ENCODE peak calls at places on chromosome 19, in nine cellular contexts. One of them, this sample, is unnamed.

GRCh38 chr19:39768811-39769210 is 9.8 kb upstream of the LEUTX start:
- DNase-seq in activated effector memory CD4-positive, alpha-beta T cell treated with Interleukin-2 at 50 U/mL for 16 hours: no peak
- DNase-seq in stimulated activated CD8-positive, alpha-beta memory T cell treated with anti-CD3 and anti-CD28 coated beads, Interleukin-15, amount 100 ng/mL, for 4 hours: no peak
- DNase-seq in GM03348: no peak
- DNase-seq in CD8-positive, alpha-beta memory T cell: no peak
- DNase-seq in stimulated activated CD4-positive, alpha-beta T cell treated with anti-CD3 and anti-CD28 coated beads, Interleukin-1b, Interleukin-23, amount 100 ng/mL, for 1 hour: no peak
- DNase-seq in Kasumi-1: no peak
- DNase-seq in activated T-cell treated with anti-CD3 and anti-CD28 coated beads, Interleukin-2, amount 50 U/mL, for 72 hours: no peak
- DNase-seq in substantia nigra: no peak
- DNase-seq in this sample: no peak

GRCh38 chr19:1379126-1379905 is 4.4 kb upstream of the NDUFS7 start:
- DNase-seq in activated effector memory CD4-positive, alpha-beta T cell treated with Interleukin-2 at 50 U/mL for 16 hours: no peak
- DNase-seq in stimulated activated CD8-positive, alpha-beta memory T cell treated with anti-CD3 and anti-CD28 coated beads, Interleukin-15, amount 100 ng/mL, for 4 hours: no peak
- DNase-seq in GM03348: no peak
- DNase-seq in CD8-positive, alpha-beta memory T cell: no peak
- DNase-seq in stimulated activated CD4-positive, alpha-beta T cell treated with anti-CD3 and anti-CD28 coated beads, Interleukin-1b, Interleukin-23, amount 100 ng/mL, for 1 hour: no peak
- DNase-seq in Kasumi-1: no peak
- DNase-seq in activated T-cell treated with anti-CD3 and anti-CD28 coated beads, Interleukin-2, amount 50 U/mL, for 72 hours: no peak
- DNase-seq in substantia nigra: no peak
- DNase-seq in this sample: no peak

GRCh38 chr19:8056533-8056932 is 4.0 kb downstream of the CCL25 start:
- DNase-seq in activated effector memory CD4-positive, alpha-beta T cell treated with Interleukin-2 at 50 U/mL for 16 hours: no peak
- DNase-seq in stimulated activated CD8-positive, alpha-beta memory T cell treated with anti-CD3 and anti-CD28 coated beads, Interleukin-15, amount 100 ng/mL, for 4 hours: no peak
- DNase-seq in GM03348: no peak
- DNase-seq in CD8-positive, alpha-beta memory T cell: no peak
- DNase-seq in stimulated activated CD4-positive, alpha-beta T cell treated with anti-CD3 and anti-CD28 coated beads, Interleukin-1b, Interleukin-23, amount 100 ng/mL, for 1 hour: no peak
- DNase-seq in Kasumi-1: no peak
- DNase-seq in activated T-cell treated with anti-CD3 and anti-CD28 coated beads, Interleukin-2, amount 50 U/mL, for 72 hours: no peak
- DNase-seq in substantia nigra: no peak
- DNase-seq in this sample: no peak

GRCh38 chr19:9178901-9179300 is at the start of gene OR7D2:
- DNase-seq in activated effector memory CD4-positive, alpha-beta T cell treated with Interleukin-2 at 50 U/mL for 16 hours: no peak
- DNase-seq in stimulated activated CD8-positive, alpha-beta memory T cell treated with anti-CD3 and anti-CD28 coated beads, Interleukin-15, amount 100 ng/mL, for 4 hours: no peak
- DNase-seq in GM03348: no peak
- DNase-seq in CD8-positive, alpha-beta memory T cell: no peak
- DNase-seq in stimulated activated CD4-positive, alpha-beta T cell treated with anti-CD3 and anti-CD28 coated beads, Interleukin-1b, Interleukin-23, amount 100 ng/mL, for 1 hour: no peak
- DNase-seq in Kasumi-1: no peak
- DNase-seq in activated T-cell treated with anti-CD3 and anti-CD28 coated beads, Interleukin-2, amount 50 U/mL, for 72 hours: no peak
- DNase-seq in substantia nigra: no peak
- DNase-seq in this sample: no peak

GRCh38 chr19:1655131-1655981 is 2.9 kb upstream of the TCF3 start:
- DNase-seq in activated effector memory CD4-positive, alpha-beta T cell treated with Interleukin-2 at 50 U/mL for 16 hours: no peak
- DNase-seq in stimulated activated CD8-positive, alpha-beta memory T cell treated with anti-CD3 and anti-CD28 coated beads, Interleukin-15, amount 100 ng/mL, for 4 hours: no peak
- DNase-seq in GM03348: no peak
- DNase-seq in CD8-positive, alpha-beta memory T cell: no peak
- DNase-seq in stimulated activated CD4-positive, alpha-beta T cell treated with anti-CD3 and anti-CD28 coated beads, Interleukin-1b, Interleukin-23, amount 100 ng/mL, for 1 hour: no peak
- DNase-seq in Kasumi-1: no peak
- DNase-seq in activated T-cell treated with anti-CD3 and anti-CD28 coated beads, Interleukin-2, amount 50 U/mL, for 72 hours: no peak
- DNase-seq in substantia nigra: no peak
- DNase-seq in this sample: no peak

GRCh38 chr19:7736148-7736547 is 4.2 kb upstream of the CLEC4G start:
- DNase-seq in activated effector memory CD4-positive, alpha-beta T cell treated with Interleukin-2 at 50 U/mL for 16 hours: no peak
- DNase-seq in stimulated activated CD8-positive, alpha-beta memory T cell treated with anti-CD3 and anti-CD28 coated beads, Interleukin-15, amount 100 ng/mL, for 4 hours: no peak
- DNase-seq in GM03348: no peak
- DNase-seq in CD8-positive, alpha-beta memory T cell: no peak
- DNase-seq in stimulated activated CD4-positive, alpha-beta T cell treated with anti-CD3 and anti-CD28 coated beads, Interleukin-1b, Interleukin-23, amount 100 ng/mL, for 1 hour: no peak
- DNase-seq in Kasumi-1: no peak
- DNase-seq in activated T-cell treated with anti-CD3 and anti-CD28 coated beads, Interleukin-2, amount 50 U/mL, for 72 hours: no peak
- DNase-seq in substantia nigra: no peak
- DNase-seq in this sample: no peak

GRCh38 chr19:41412953-41413352 is 14.2 kb downstream of the B3GNT8 start:
- DNase-seq in activated effector memory CD4-positive, alpha-beta T cell treated with Interleukin-2 at 50 U/mL for 16 hours: no peak
- DNase-seq in stimulated activated CD8-positive, alpha-beta memory T cell treated with anti-CD3 and anti-CD28 coated beads, Interleukin-15, amount 100 ng/mL, for 4 hours: no peak
- DNase-seq in GM03348: no peak
- DNase-seq in CD8-positive, alpha-beta memory T cell: no peak
- DNase-seq in stimulated activated CD4-positive, alpha-beta T cell treated with anti-CD3 and anti-CD28 coated beads, Interleukin-1b, Interleukin-23, amount 100 ng/mL, for 1 hour: no peak
- DNase-seq in Kasumi-1: no peak
- DNase-seq in activated T-cell treated with anti-CD3 and anti-CD28 coated beads, Interleukin-2, amount 50 U/mL, for 72 hours: no peak
- DNase-seq in substantia nigra: no peak
- DNase-seq in this sample: no peak

GRCh38 chr19:39474139-39474620 is 6.5 kb upstream of the TIMM50 start:
- DNase-seq in activated effector memory CD4-positive, alpha-beta T cell treated with Interleukin-2 at 50 U/mL for 16 hours: peak; percentile 54
- DNase-seq in stimulated activated CD8-positive, alpha-beta memory T cell treated with anti-CD3 and anti-CD28 coated beads, Interleukin-15, amount 100 ng/mL, for 4 hours: peak; percentile 36
- DNase-seq in GM03348: peak; percentile 77
- DNase-seq in CD8-positive, alpha-beta memory T cell: peak; percentile 69
- DNase-seq in stimulated activated CD4-positive, alpha-beta T cell treated with anti-CD3 and anti-CD28 coated beads, Interleukin-1b, Interleukin-23, amount 100 ng/mL, for 1 hour: peak; percentile 41
- DNase-seq in Kasumi-1: peak; percentile 32
- DNase-seq in activated T-cell treated with anti-CD3 and anti-CD28 coated beads, Interleukin-2, amount 50 U/mL, for 72 hours: peak; percentile 73
- DNase-seq in substantia nigra: no peak
- DNase-seq in this sample: no peak

GRCh38 chr19:18002347-18002850 is 5.6 kb upstream of the ARRDC2 start:
- DNase-seq in activated effector memory CD4-positive, alpha-beta T cell treated with Interleukin-2 at 50 U/mL for 16 hours: no peak
- DNase-seq in stimulated activated CD8-positive, alpha-beta memory T cell treated with anti-CD3 and anti-CD28 coated beads, Interleukin-15, amount 100 ng/mL, for 4 hours: no peak
- DNase-seq in GM03348: no peak
- DNase-seq in CD8-positive, alpha-beta memory T cell: no peak
- DNase-seq in stimulated activated CD4-positive, alpha-beta T cell treated with anti-CD3 and anti-CD28 coated beads, Interleukin-1b, Interleukin-23, amount 100 ng/mL, for 1 hour: no peak
- DNase-seq in Kasumi-1: peak; percentile 71
- DNase-seq in activated T-cell treated with anti-CD3 and anti-CD28 coated beads, Interleukin-2, amount 50 U/mL, for 72 hours: no peak
- DNase-seq in substantia nigra: no peak
- DNase-seq in this sample: no peak

GRCh38 chr19:2602391-2603181 is 99.9 kb downstream of the GNG7 start:
- DNase-seq in activated effector memory CD4-positive, alpha-beta T cell treated with Interleukin-2 at 50 U/mL for 16 hours: no peak
- DNase-seq in stimulated activated CD8-positive, alpha-beta memory T cell treated with anti-CD3 and anti-CD28 coated beads, Interleukin-15, amount 100 ng/mL, for 4 hours: no peak
- DNase-seq in GM03348: peak; percentile 92
- DNase-seq in CD8-positive, alpha-beta memory T cell: no peak
- DNase-seq in stimulated activated CD4-positive, alpha-beta T cell treated with anti-CD3 and anti-CD28 coated beads, Interleukin-1b, Interleukin-23, amount 100 ng/mL, for 1 hour: no peak
- DNase-seq in Kasumi-1: no peak
- DNase-seq in activated T-cell treated with anti-CD3 and anti-CD28 coated beads, Interleukin-2, amount 50 U/mL, for 72 hours: no peak
- DNase-seq in substantia nigra: peak; percentile 17
- DNase-seq in this sample: peak; percentile 48

GRCh38 chr19:13208131-13208963 is 58.1 kb downstream of the IER2 start:
- DNase-seq in activated effector memory CD4-positive, alpha-beta T cell treated with Interleukin-2 at 50 U/mL for 16 hours: peak; percentile 20
- DNase-seq in stimulated activated CD8-positive, alpha-beta memory T cell treated with anti-CD3 and anti-CD28 coated beads, Interleukin-15, amount 100 ng/mL, for 4 hours: peak; percentile 50
- DNase-seq in GM03348: peak; percentile 89
- DNase-seq in CD8-positive, alpha-beta memory T cell: peak; percentile 39
- DNase-seq in stimulated activated CD4-positive, alpha-beta T cell treated with anti-CD3 and anti-CD28 coated beads, Interleukin-1b, Interleukin-23, amount 100 ng/mL, for 1 hour: peak; percentile 23
- DNase-seq in Kasumi-1: peak; percentile 60
- DNase-seq in activated T-cell treated with anti-CD3 and anti-CD28 coated beads, Interleukin-2, amount 50 U/mL, for 72 hours: peak; percentile 55
- DNase-seq in substantia nigra: no peak
- DNase-seq in this sample: no peak

GRCh38 chr19:5122121-5122400 is 153.1 kb downstream of the KDM4B start:
- DNase-seq in activated effector memory CD4-positive, alpha-beta T cell treated with Interleukin-2 at 50 U/mL for 16 hours: no peak
- DNase-seq in stimulated activated CD8-positive, alpha-beta memory T cell treated with anti-CD3 and anti-CD28 coated beads, Interleukin-15, amount 100 ng/mL, for 4 hours: no peak
- DNase-seq in GM03348: no peak
- DNase-seq in CD8-positive, alpha-beta memory T cell: no peak
- DNase-seq in stimulated activated CD4-positive, alpha-beta T cell treated with anti-CD3 and anti-CD28 coated beads, Interleukin-1b, Interleukin-23, amount 100 ng/mL, for 1 hour: no peak
- DNase-seq in Kasumi-1: peak; percentile 89
- DNase-seq in activated T-cell treated with anti-CD3 and anti-CD28 coated beads, Interleukin-2, amount 50 U/mL, for 72 hours: no peak
- DNase-seq in substantia nigra: no peak
- DNase-seq in this sample: no peak

GRCh38 chr19:32998722-32999121 is 26.7 kb downstream of the FAAP24 start:
- DNase-seq in activated effector memory CD4-positive, alpha-beta T cell treated with Interleukin-2 at 50 U/mL for 16 hours: no peak
- DNase-seq in stimulated activated CD8-positive, alpha-beta memory T cell treated with anti-CD3 and anti-CD28 coated beads, Interleukin-15, amount 100 ng/mL, for 4 hours: no peak
- DNase-seq in GM03348: no peak
- DNase-seq in CD8-positive, alpha-beta memory T cell: no peak
- DNase-seq in stimulated activated CD4-positive, alpha-beta T cell treated with anti-CD3 and anti-CD28 coated beads, Interleukin-1b, Interleukin-23, amount 100 ng/mL, for 1 hour: no peak
- DNase-seq in Kasumi-1: no peak
- DNase-seq in activated T-cell treated with anti-CD3 and anti-CD28 coated beads, Interleukin-2, amount 50 U/mL, for 72 hours: no peak
- DNase-seq in substantia nigra: no peak
- DNase-seq in this sample: no peak

GRCh38 chr19:14467816-14468215 is 7.3 kb downstream of the PTGER1 start:
- DNase-seq in activated effector memory CD4-positive, alpha-beta T cell treated with Interleukin-2 at 50 U/mL for 16 hours: no peak
- DNase-seq in stimulated activated CD8-positive, alpha-beta memory T cell treated with anti-CD3 and anti-CD28 coated beads, Interleukin-15, amount 100 ng/mL, for 4 hours: no peak
- DNase-seq in GM03348: no peak
- DNase-seq in CD8-positive, alpha-beta memory T cell: no peak
- DNase-seq in stimulated activated CD4-positive, alpha-beta T cell treated with anti-CD3 and anti-CD28 coated beads, Interleukin-1b, Interleukin-23, amount 100 ng/mL, for 1 hour: no peak
- DNase-seq in Kasumi-1: peak; percentile 4
- DNase-seq in activated T-cell treated with anti-CD3 and anti-CD28 coated beads, Interleukin-2, amount 50 U/mL, for 72 hours: no peak
- DNase-seq in substantia nigra: no peak
- DNase-seq in this sample: no peak

GRCh38 chr19:5302396-5302795 is 38.2 kb downstream of the PTPRS start:
- DNase-seq in activated effector memory CD4-positive, alpha-beta T cell treated with Interleukin-2 at 50 U/mL for 16 hours: no peak
- DNase-seq in stimulated activated CD8-positive, alpha-beta memory T cell treated with anti-CD3 and anti-CD28 coated beads, Interleukin-15, amount 100 ng/mL, for 4 hours: no peak
- DNase-seq in GM03348: no peak
- DNase-seq in CD8-positive, alpha-beta memory T cell: no peak
- DNase-seq in stimulated activated CD4-positive, alpha-beta T cell treated with anti-CD3 and anti-CD28 coated beads, Interleukin-1b, Interleukin-23, amount 100 ng/mL, for 1 hour: no peak
- DNase-seq in Kasumi-1: no peak
- DNase-seq in activated T-cell treated with anti-CD3 and anti-CD28 coated beads, Interleukin-2, amount 50 U/mL, for 72 hours: no peak
- DNase-seq in substantia nigra: no peak
- DNase-seq in this sample: no peak

GRCh38 chr19:50384685-50385535 is 763 bp downstream of the POLD1 start:
- DNase-seq in activated effector memory CD4-positive, alpha-beta T cell treated with Interleukin-2 at 50 U/mL for 16 hours: no peak
- DNase-seq in stimulated activated CD8-positive, alpha-beta memory T cell treated with anti-CD3 and anti-CD28 coated beads, Interleukin-15, amount 100 ng/mL, for 4 hours: no peak
- DNase-seq in GM03348: peak; percentile 53
- DNase-seq in CD8-positive, alpha-beta memory T cell: no peak
- DNase-seq in stimulated activated CD4-positive, alpha-beta T cell treated with anti-CD3 and anti-CD28 coated beads, Interleukin-1b, Interleukin-23, amount 100 ng/mL, for 1 hour: no peak
- DNase-seq in Kasumi-1: peak; percentile 29
- DNase-seq in activated T-cell treated with anti-CD3 and anti-CD28 coated beads, Interleukin-2, amount 50 U/mL, for 72 hours: no peak
- DNase-seq in substantia nigra: no peak
- DNase-seq in this sample: no peak

GRCh38 chr19:17555929-17556813 is 722 bp downstream of the COLGALT1 start:
- DNase-seq in activated effector memory CD4-positive, alpha-beta T cell treated with Interleukin-2 at 50 U/mL for 16 hours: peak; percentile 20
- DNase-seq in stimulated activated CD8-positive, alpha-beta memory T cell treated with anti-CD3 and anti-CD28 coated beads, Interleukin-15, amount 100 ng/mL, for 4 hours: no peak
- DNase-seq in GM03348: peak; percentile 77
- DNase-seq in CD8-positive, alpha-beta memory T cell: no peak
- DNase-seq in stimulated activated CD4-positive, alpha-beta T cell treated with anti-CD3 and anti-CD28 coated beads, Interleukin-1b, Interleukin-23, amount 100 ng/mL, for 1 hour: no peak
- DNase-seq in Kasumi-1: peak; percentile 68
- DNase-seq in activated T-cell treated with anti-CD3 and anti-CD28 coated beads, Interleukin-2, amount 50 U/mL, for 72 hours: peak; percentile 42
- DNase-seq in substantia nigra: peak; percentile 40
- DNase-seq in this sample: no peak

GRCh38 chr19:6045108-6045507 is 65.2 kb downstream of the RFX2 start:
- DNase-seq in activated effector memory CD4-positive, alpha-beta T cell treated with Interleukin-2 at 50 U/mL for 16 hours: no peak
- DNase-seq in stimulated activated CD8-positive, alpha-beta memory T cell treated with anti-CD3 and anti-CD28 coated beads, Interleukin-15, amount 100 ng/mL, for 4 hours: no peak
- DNase-seq in GM03348: no peak
- DNase-seq in CD8-positive, alpha-beta memory T cell: no peak
- DNase-seq in stimulated activated CD4-positive, alpha-beta T cell treated with anti-CD3 and anti-CD28 coated beads, Interleukin-1b, Interleukin-23, amount 100 ng/mL, for 1 hour: no peak
- DNase-seq in Kasumi-1: no peak
- DNase-seq in activated T-cell treated with anti-CD3 and anti-CD28 coated beads, Interleukin-2, amount 50 U/mL, for 72 hours: no peak
- DNase-seq in substantia nigra: no peak
- DNase-seq in this sample: no peak

GRCh38 chr19:36418287-36419001 is at the start of gene ZFP82:
- DNase-seq in activated effector memory CD4-positive, alpha-beta T cell treated with Interleukin-2 at 50 U/mL for 16 hours: peak; percentile 68
- DNase-seq in stimulated activated CD8-positive, alpha-beta memory T cell treated with anti-CD3 and anti-CD28 coated beads, Interleukin-15, amount 100 ng/mL, for 4 hours: peak; percentile 61
- DNase-seq in GM03348: peak; percentile 97
- DNase-seq in CD8-positive, alpha-beta memory T cell: peak; percentile 77
- DNase-seq in stimulated activated CD4-positive, alpha-beta T cell treated with anti-CD3 and anti-CD28 coated beads, Interleukin-1b, Interleukin-23, amount 100 ng/mL, for 1 hour: peak; percentile 37
- DNase-seq in Kasumi-1: peak; percentile 79
- DNase-seq in activated T-cell treated with anti-CD3 and anti-CD28 coated beads, Interleukin-2, amount 50 U/mL, for 72 hours: peak; percentile 87
- DNase-seq in substantia nigra: peak; percentile 45
- DNase-seq in this sample: peak; percentile 62

GRCh38 chr19:4057913-4058695 is 8.6 kb downstream of the ZBTB7A start:
- DNase-seq in activated effector memory CD4-positive, alpha-beta T cell treated with Interleukin-2 at 50 U/mL for 16 hours: peak; percentile 25
- DNase-seq in stimulated activated CD8-positive, alpha-beta memory T cell treated with anti-CD3 and anti-CD28 coated beads, Interleukin-15, amount 100 ng/mL, for 4 hours: peak; percentile 62
- DNase-seq in GM03348: peak; percentile 96
- DNase-seq in CD8-positive, alpha-beta memory T cell: no peak
- DNase-seq in stimulated activated CD4-positive, alpha-beta T cell treated with anti-CD3 and anti-CD28 coated beads, Interleukin-1b, Interleukin-23, amount 100 ng/mL, for 1 hour: no peak
- DNase-seq in Kasumi-1: peak; percentile 36
- DNase-seq in activated T-cell treated with anti-CD3 and anti-CD28 coated beads, Interleukin-2, amount 50 U/mL, for 72 hours: peak; percentile 65
- DNase-seq in substantia nigra: no peak
- DNase-seq in this sample: no peak

GRCh38 chr19:49442793-49443365 is 1.6 kb upstream of the SLC17A7 start:
- DNase-seq in activated effector memory CD4-positive, alpha-beta T cell treated with Interleukin-2 at 50 U/mL for 16 hours: peak; percentile 23
- DNase-seq in stimulated activated CD8-positive, alpha-beta memory T cell treated with anti-CD3 and anti-CD28 coated beads, Interleukin-15, amount 100 ng/mL, for 4 hours: no peak
- DNase-seq in GM03348: peak; percentile 93
- DNase-seq in CD8-positive, alpha-beta memory T cell: no peak
- DNase-seq in stimulated activated CD4-positive, alpha-beta T cell treated with anti-CD3 and anti-CD28 coated beads, Interleukin-1b, Interleukin-23, amount 100 ng/mL, for 1 hour: no peak
- DNase-seq in Kasumi-1: peak; percentile 83
- DNase-seq in activated T-cell treated with anti-CD3 and anti-CD28 coated beads, Interleukin-2, amount 50 U/mL, for 72 hours: peak; percentile 81
- DNase-seq in substantia nigra: no peak
- DNase-seq in this sample: no peak

This sample was measured in amygdala.